ENCODE peak calls at places on chromosomes 6 and 20, in ten cellular contexts. P is NCI-H1694; W is RPMI7951; B is NCI-H1417; Q is uterus; R is D341Med; Y is activated T-helper 1 cell treated with anti-CD3 and anti-CD28 coated beads, Interleukin-12 subunit alpha, Interleukin-12 subunit beta, Interleukin-2, Interleukin-4 antibody, amounts not matched to agents 30 ng/mL and 10 ng/mL and 1 ng/mL, durations not matched to agents 14 hours and 24 hours and 36 hours; L is ELR; T is CD8-positive, alpha-beta memory T cell; C is AG20443. F is an unnamed sample.
A peak's percentile ranks its signal among the peaks of the same experiment; 100 is the strongest.

GRCh38 chr20:41173791-41174341 is 36.5 kb downstream of the PLCG1 start:
- DNase-seq in P (no peak), W (no peak), B (no peak), Q (peak; percentile 17), R (no peak), Y (no peak), L (no peak), T (no peak), C (no peak), F (no peak)

GRCh38 chr20:18632196-18632789 is 44.4 kb downstream of the DTD1 start:
- DNase-seq in P (peak; percentile 68), W (peak; percentile 67), B (peak; percentile 81), Q (peak; percentile 79), R (peak; percentile 86), Y (peak; percentile 19), L (peak; percentile 70), T (peak; percentile 62), C (peak; percentile 87), F (peak; percentile 9)

GRCh38 chr6:169527306-169527705 is 174.5 kb downstream of the WDR27 start:
- DNase-seq in P (no peak), W (no peak), B (no peak), Q (no peak), R (no peak), Y (no peak), L (peak; percentile 23), T (no peak), C (peak; percentile 29), F (no peak)

GRCh38 chr6:157911786-157912185 is 69.9 kb upstream of the SYNJ2 start:
- DNase-seq in P (no peak), W (no peak), B (no peak), Q (no peak), R (peak; percentile 59), Y (no peak), L (no peak), T (no peak), C (no peak), F (no peak)

GRCh38 chr20:38752029-38752428 is 3.8 kb downstream of the ACTR5 start:
- DNase-seq in P (no peak), W (no peak), B (no peak), Q (no peak), R (no peak), Y (no peak), L (no peak), T (no peak), C (no peak), F (no peak)

GRCh38 chr6:14037402-14038277 is 79.9 kb upstream of the CD83 start:
- DNase-seq in P (peak; percentile 67), W (peak; percentile 83), B (no peak), Q (peak; percentile 26), R (no peak), Y (no peak), L (peak; percentile 86), T (no peak), C (peak; percentile 84), F (no peak)

GRCh38 chr20:5570442-5570841 is 179.8 kb upstream of the SHLD1 start:
- DNase-seq in P (no peak), W (no peak), B (no peak), Q (no peak), R (no peak), Y (no peak), L (no peak), T (no peak), C (no peak), F (no peak)

GRCh38 chr6:4861564-4861963 is 85.4 kb downstream of the CDYL start:
- DNase-seq in P (no peak), W (no peak), B (no peak), Q (no peak), R (no peak), Y (no peak), L (no peak), T (no peak), C (no peak), F (no peak)

GRCh38 chr6:110874880-110875547 is 429 bp downstream of the AMD1 start:
- DNase-seq in P (no peak), W (peak; percentile 31), B (no peak), Q (peak; percentile 49), R (peak; percentile 65), Y (peak; percentile 49), L (peak; percentile 45), T (peak; percentile 74), C (peak; percentile 34), F (peak; percentile 4)

GRCh38 chr6:84816196-84816745 is 51.9 kb upstream of the TBX18 start:
- DNase-seq in P (no peak), W (no peak), B (no peak), Q (no peak), R (no peak), Y (no peak), L (no peak), T (no peak), C (no peak), F (no peak)

GRCh38 chr6:67501738-67502137 is 1133.3 kb upstream of the ADGRB3 start:
- DNase-seq in P (no peak), W (no peak), B (no peak), Q (no peak), R (no peak), Y (no peak), L (no peak), T (no peak), C (no peak), F (no peak)

GRCh38 chr6:168841609-168842278 is 400.8 kb downstream of the SMOC2 start:
- DNase-seq in P (no peak), W (no peak), B (no peak), Q (no peak), R (no peak), Y (no peak), L (no peak), T (no peak), C (no peak), F (no peak)

GRCh38 chr6:158849899-158850806 is 31.0 kb upstream of the EZR start:
- DNase-seq in P (no peak), W (peak; percentile 95), B (peak; percentile 80), Q (no peak), R (no peak), Y (peak; percentile 66), L (peak; percentile 99), T (peak; percentile 85), C (peak; percentile 80), F (no peak)

GRCh38 chr6:40328376-40328987 is 258.7 kb downstream of the LRFN2 start:
- DNase-seq in P (peak; percentile 60), W (no peak), B (peak; percentile 80), Q (no peak), R (peak; percentile 85), Y (peak; percentile 42), L (peak; percentile 9), T (no peak), C (no peak), F (peak; percentile 34)

GRCh38 chr6:145534986-145535385 is 200.3 kb downstream of the EPM2A start:
- DNase-seq in P (no peak), W (no peak), B (peak; percentile 40), Q (no peak), R (no peak), Y (no peak), L (no peak), T (no peak), C (peak; percentile 13), F (no peak)

GRCh38 chr6:158826819-158827501 is 7.8 kb upstream of the EZR start:
- DNase-seq in P (no peak), W (no peak), B (no peak), Q (no peak), R (no peak), Y (no peak), L (no peak), T (no peak), C (no peak), F (no peak)

GRCh38 chr20:9889270-9889981 is 50.5 kb upstream of the PAK5 start:
- DNase-seq in P (no peak), W (peak; percentile 78), B (no peak), Q (no peak), R (no peak), Y (no peak), L (peak; percentile 17), T (no peak), C (no peak), F (no peak)

GRCh38 chr20:17431621-17432364 is 99.4 kb downstream of the BFSP1 start:
- DNase-seq in P (peak; percentile 23), W (peak; percentile 54), B (peak; percentile 87), Q (peak; percentile 26), R (peak; percentile 70), Y (peak; percentile 24), L (peak; percentile 56), T (no peak), C (peak; percentile 76), F (no peak)

GRCh38 chr6:31308050-31308844 is 36.4 kb upstream of the HLA-C start:
- DNase-seq in P (no peak), W (no peak), B (peak; percentile 86), Q (no peak), R (no peak), Y (peak; percentile 20), L (peak; percentile 13), T (peak; percentile 84), C (no peak), F (peak; percentile 19)

GRCh38 chr6:111263837-111264236 is 176.5 kb downstream of the SLC16A10 start:
- DNase-seq in P (no peak), W (peak; percentile 83), B (no peak), Q (no peak), R (no peak), Y (no peak), L (peak; percentile 90), T (no peak), C (peak; percentile 78), F (no peak)

GRCh38 chr6:151723152-151723551 is 84.3 kb upstream of the ESR1 start:
- DNase-seq in P (no peak), W (no peak), B (peak; percentile 55), Q (no peak), R (no peak), Y (peak; percentile 34), L (no peak), T (no peak), C (no peak), F (no peak)